ENCODE peak calls at places on chromosomes 12 and 14, in eight cellular contexts. Q, M, O, D, R, A, X and F are unnamed samples.

GRCh38 chr14:86279405-86279804 is 749.5 kb downstream of the FLRT2 start:
- DNase-seq in D (no peak), O (no peak), R (no peak), Q (no peak), A (no peak), M (no peak), X (no peak), F (no peak)

GRCh38 chr12:67968316-67968715 is 20.9 kb upstream of the IFNG-AS1 start:
- DNase-seq in X (no peak), R (no peak), D (no peak), A (no peak), M (no peak), O (peak; percentile 18), Q (no peak), F (no peak)

GRCh38 chr12:2360630-2361170 is 307.9 kb downstream of the CACNA1C start:
- DNase-seq in Q (no peak), O (no peak), R (no peak), D (no peak), M (no peak), A (no peak), X (no peak), F (no peak)

GRCh38 chr12:55188974-55189556 is 31.8 kb upstream of the OR10A7 start:
- DNase-seq in O (peak; percentile 62), Q (no peak), A (peak; percentile 83), R (no peak), D (peak; percentile 21), X (peak; percentile 47), M (peak; percentile 63), F (peak; percentile 6)

GRCh38 chr12:11863988-11864387 is 206.8 kb upstream of the BCL2L14 start:
- DNase-seq in O (no peak), M (no peak), D (no peak), X (no peak), Q (no peak), R (no peak), A (no peak), F (no peak)

GRCh38 chr14:89990623-89991275 is 35.0 kb downstream of the TDP1 start:
- DNase-seq in X (no peak), D (no peak), A (no peak), R (no peak), O (no peak), Q (no peak), M (no peak), F (no peak)

GRCh38 chr14:71130491-71131179 is 223.4 kb downstream of the PCNX1 start:
- DNase-seq in D (no peak), A (peak; percentile 76), X (no peak), O (peak; percentile 85), R (no peak), Q (no peak), M (no peak), F (no peak)

GRCh38 chr12:84508943-84509342 is 403.7 kb downstream of the SLC6A15 start:
- DNase-seq in D (no peak), Q (peak; percentile 32), A (no peak), M (no peak), X (no peak), O (no peak), R (no peak), F (no peak)

GRCh38 chr12:121786441-121786825 is 7.1 kb downstream of the RHOF start:
- DNase-seq in X (peak; percentile 89), Q (no peak), D (peak; percentile 70), R (peak; percentile 80), O (peak; percentile 89), A (no peak), M (peak; percentile 90), F (peak; percentile 49)

GRCh38 chr14:64910847-64911495 is 3.3 kb upstream of the CHURC1 start:
- DNase-seq in D (no peak), Q (no peak), M (no peak), O (peak; percentile 32), R (no peak), A (peak; percentile 50), X (no peak), F (no peak)

GRCh38 chr12:31749024-31749704 is 20.3 kb upstream of the AMN1 start:
- DNase-seq in D (peak; percentile 87), X (peak; percentile 83), M (peak; percentile 89), R (peak; percentile 67), A (peak; percentile 88), Q (no peak), O (peak; percentile 99), F (peak; percentile 27)

GRCh38 chr12:55728932-55729591 is at the start of gene CD63:
- DNase-seq in Q (peak; percentile 93), M (peak; percentile 91), D (peak; percentile 93), R (peak; percentile 94), A (peak; percentile 57), X (peak; percentile 90), O (peak; percentile 88), F (peak; percentile 35)

GRCh38 chr12:30687265-30687986 is 8.2 kb downstream of the IPO8 start:
- DNase-seq in O (peak; percentile 54), D (no peak), X (no peak), R (no peak), Q (no peak), M (no peak), A (no peak), F (no peak)

GRCh38 chr12:64194333-64195149 is 27.6 kb downstream of the KICS2 start:
- DNase-seq in X (no peak), M (no peak), D (no peak), Q (peak; percentile 14), O (peak; percentile 54), R (no peak), A (no peak), F (no peak)

GRCh38 chr12:114627393-114627792 is 56.6 kb downstream of the TBX3 start:
- DNase-seq in M (no peak), X (no peak), A (no peak), O (no peak), R (no peak), D (no peak), Q (no peak), F (no peak)

GRCh38 chr12:119061208-119061796 is 80.0 kb downstream of the SRRM4 start:
- DNase-seq in Q (peak; percentile 64), X (peak; percentile 45), A (peak; percentile 45), O (peak; percentile 19), R (peak; percentile 69), M (peak; percentile 40), D (peak; percentile 86), F (no peak)

DNA sequence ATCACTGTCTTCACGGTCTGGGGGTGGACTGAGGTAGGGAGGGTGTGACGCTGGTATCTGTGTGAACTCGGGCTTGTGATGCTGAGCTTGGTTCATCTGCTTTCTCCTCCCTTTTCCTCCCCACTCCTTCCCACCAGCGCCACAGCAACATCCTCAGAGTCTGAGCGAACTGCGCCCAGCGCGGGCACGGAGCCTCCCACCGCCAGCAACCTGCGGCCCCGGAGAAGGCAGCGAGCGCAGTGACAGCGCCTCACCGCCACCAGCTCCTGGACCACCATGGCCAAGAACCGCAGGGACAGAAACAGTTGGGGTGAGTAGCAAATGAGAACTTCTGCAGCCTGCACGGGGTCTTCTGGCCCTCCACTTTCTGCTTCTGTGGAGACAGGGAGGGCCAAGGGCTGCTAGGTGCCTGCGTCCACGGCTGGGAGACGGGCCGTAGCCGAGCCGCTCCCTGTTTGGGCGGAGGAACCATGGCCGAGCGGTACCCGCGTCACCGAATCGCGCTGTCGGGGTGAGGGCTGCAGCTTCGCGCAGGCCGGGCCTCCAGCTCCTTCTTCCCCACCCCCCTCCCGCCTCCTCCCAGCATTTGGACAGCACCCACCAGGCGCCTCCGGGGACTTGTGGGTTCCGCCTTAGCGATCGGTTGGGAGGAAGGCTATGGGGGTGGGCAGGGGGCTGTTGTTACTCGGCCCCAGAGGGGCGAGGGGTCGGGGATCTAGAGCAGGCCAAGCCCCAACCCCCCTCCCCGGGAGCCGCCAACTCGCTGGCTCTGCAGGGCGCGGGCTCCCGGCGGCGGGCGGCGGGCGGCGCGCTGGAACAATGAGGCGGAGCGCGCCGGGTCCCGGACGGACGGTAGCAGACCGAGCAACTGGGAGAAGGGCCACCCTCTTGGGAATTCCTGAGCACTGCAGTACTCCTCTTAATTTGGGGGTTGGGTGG is at the start of gene ATL1:
- DNase-seq in O (peak; percentile 81), Q (peak; percentile 75), D (peak; percentile 79), X (peak; percentile 73), R (peak; percentile 82), A (peak; percentile 87), M (peak; percentile 63), F (peak; percentile 12)
- H3K27ac ChIP-seq in O (peak within 1 kb of the TSS; percentile 84), Q (peak within 1 kb of the TSS; percentile 87), D (peak within 1 kb of the TSS; percentile 85), X (peak within 1 kb of the TSS; percentile 48), R (peak within 1 kb of the TSS; percentile 91), A (peak within 1 kb of the TSS; percentile 80), M (peak within 1 kb of the TSS; percentile 71), F (no peak within 1 kb of the TSS)

GRCh38 chr12:74647241-74647640 is 109.6 kb downstream of the ATXN7L3B start:
- DNase-seq in D (no peak), R (no peak), M (no peak), O (no peak), Q (no peak), A (peak; percentile 70), X (no peak), F (no peak)
- TF ChIP-seq CTCF in D (no peak), R (no peak), M (no peak), O (no peak), Q (no peak), A (peak; percentile 4), X (no peak), F (no peak)

DNA sequence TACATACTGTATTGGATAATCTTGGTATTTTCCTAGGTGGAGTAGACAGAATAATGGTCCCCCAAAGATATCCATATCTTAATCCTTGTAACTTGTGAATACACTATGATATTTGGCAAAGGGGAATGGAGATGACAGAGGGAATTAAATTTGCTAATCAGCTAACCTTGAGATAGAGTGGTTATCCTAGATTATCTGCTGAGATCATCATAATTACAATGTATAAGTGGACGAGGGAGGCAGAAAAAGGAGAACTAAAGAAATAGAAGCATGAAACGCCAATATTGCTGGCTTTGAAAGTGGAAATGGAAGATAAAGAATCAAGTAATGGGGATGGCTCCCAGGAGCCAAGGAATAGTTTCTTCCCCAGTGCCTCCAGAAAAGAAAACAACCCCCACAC is 398.7 kb downstream of the NOVA1 start:
- DNase-seq in Q (no peak), R (no peak), D (no peak), X (no peak), O (no peak), M (no peak), A (no peak), F (no peak)
- H3K9me3 ChIP-seq in Q (no peaks in the 10 kb centered on the region), R (no peaks in the 10 kb centered on the region), D (no peaks in the 10 kb centered on the region), X (peaks cover 5% of the 10 kb centered on the region), O (no peaks in the 10 kb centered on the region), M (no peaks in the 10 kb centered on the region), A (no peaks in the 10 kb centered on the region), F (peaks cover 3% of the 10 kb centered on the region)

DNA sequence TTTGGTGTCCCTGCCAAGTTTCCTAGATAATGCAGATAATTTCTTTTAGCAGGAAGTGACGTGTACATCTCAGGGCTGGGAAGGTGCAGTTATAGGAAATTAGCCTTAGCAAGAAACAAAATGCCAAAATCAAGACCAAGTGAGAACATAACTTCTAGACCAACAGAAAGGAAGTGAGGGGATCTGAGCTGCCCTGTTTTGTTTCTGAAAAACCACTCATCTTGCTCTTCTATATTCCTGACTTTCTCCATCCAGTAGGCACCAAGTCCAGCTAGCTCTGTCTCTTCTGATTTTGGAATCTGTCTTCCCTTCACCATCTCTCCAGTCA is 23.9 kb upstream of the DUSP6 start:
- DNase-seq in D (no peak), R (no peak), X (no peak), M (no peak), O (no peak), Q (no peak), A (no peak), F (no peak)
- H3K27ac ChIP-seq in D (no peak overlapping the region), R (no peak overlapping the region), X (no peak overlapping the region), M (peak overlapping the region; percentile 79), O (no peak overlapping the region), Q (no peak overlapping the region), A (no peak overlapping the region), F (no peak overlapping the region)